ENCODE peak calls at places on chromosomes 6 and 20, in seven cellular contexts. Z is activated CD4-positive, alpha-beta T cell treated with anti-CD3 and anti-CD28 coated beads for 24 hours; H is HepG2; V is occipital lobe; B is GM20000; M is NCI-H1417 treated with DMSO at 0.1 percent for 48 hours; G is fibroblast of mammary gland. J is an unnamed sample.

GRCh38 chr20:7171911-7172310 is 404.4 kb downstream of the BMP2 start:
- DNase-seq in M (no peak), Z (no peak), B (no peak), H (no peak), V (no peak), G (no peak), J (no peak)

GRCh38 chr6:4948781-4949450 is 54.9 kb downstream of the RPP40 start:
- DNase-seq in M (no peak), H (no peak), V (no peak), B (no peak), G (no peak), Z (no peak), J (no peak)

GRCh38 chr20:34262488-34263288 is 21.5 kb downstream of the ASIP start:
- DNase-seq in H (peak), B (peak), Z (no peak), G (peak), M (no peak), V (no peak), J (no peak)

GRCh38 chr6:116996842-116997241 is 119.8 kb downstream of the RFX6 start:
- DNase-seq in M (no peak), G (no peak), V (no peak), H (no peak), B (no peak), Z (no peak), J (no peak)

GRCh38 chr20:43937586-43937985 is 22.9 kb downstream of the TOX2 start:
- DNase-seq in G (peak), M (no peak), V (no peak), Z (no peak), B (no peak), H (no peak), J (no peak)

GRCh38 chr6:3312604-3313167 is 53.9 kb downstream of the PSMG4 start:
- DNase-seq in B (no peak), V (no peak), G (no peak), M (no peak), H (no peak), Z (no peak), J (no peak)

GRCh38 chr6:3887150-3887700 is 38.1 kb downstream of the FAM50B start:
- DNase-seq in H (peak), B (no peak), M (no peak), V (no peak), G (peak), Z (no peak), J (no peak)

GRCh38 chr6:147508073-147508870 is at the start of gene SAMD5:
- DNase-seq in M (peak), V (peak), Z (no peak), B (peak), H (peak), G (peak), J (no peak)

GRCh38 chr6:44527191-44527960 is 139.9 kb downstream of the CDC5L start:
- DNase-seq in G (no peak), M (no peak), H (no peak), Z (no peak), V (no peak), B (no peak), J (no peak)

GRCh38 chr20:9059931-9060330 is 9.0 kb upstream of the PLCB4 start:
- DNase-seq in G (peak), V (no peak), M (no peak), B (no peak), Z (no peak), H (no peak), J (no peak)

GRCh38 chr20:10268636-10269035 is 50.0 kb downstream of the SNAP25 start:
- DNase-seq in G (no peak), B (no peak), V (no peak), H (no peak), M (no peak), Z (no peak), J (no peak)

GRCh38 chr6:149938571-149939462 is 3.0 kb upstream of the ULBP2 start:
- DNase-seq in M (no peak), V (no peak), B (peak), Z (no peak), G (no peak), H (no peak), J (no peak)

GRCh38 chr6:164507197-164507957 is 802.0 kb downstream of the C6orf118 start:
- DNase-seq in M (no peak), V (no peak), H (no peak), G (no peak), B (peak), Z (no peak), J (no peak)

GRCh38 chr6:42190784-42191183 is 4.0 kb downstream of the GUCA1B start:
- DNase-seq in Z (no peak), B (no peak), G (peak), M (no peak), H (no peak), V (no peak), J (no peak)

GRCh38 chr6:51559059-51559458 is 528.4 kb downstream of the PKHD1 start:
- DNase-seq in M (no peak), Z (no peak), G (no peak), H (peak), B (no peak), V (no peak), J (no peak)

GRCh38 chr6:30820196-30820595 is 64.1 kb upstream of the DDR1 start:
- DNase-seq in Z (no peak), V (no peak), B (no peak), G (peak), M (no peak), H (peak), J (no peak)

GRCh38 chr6:15110721-15111354 is 135.0 kb upstream of the JARID2 start:
- DNase-seq in B (no peak), V (no peak), M (no peak), Z (no peak), H (no peak), G (peak), J (no peak)

J was measured in hippocampal formation.